ENCODE peak calls at places on chromosomes 3 and 15, in five cellular contexts. V is epithelial cell of esophagus, O is HFFc6, R is GM23338, Q is fibroblast of pulmonary artery. B is an unnamed sample.
A peak's percentile ranks its signal among the peaks of the same experiment; 100 is the strongest.

GRCh38 chr3:133547432-133548041 is 25.9 kb upstream of the CDV3 start:
- DNase-seq in V (peak; percentile 27), O (peak; percentile 70), R (peak; percentile 56), Q (peak; percentile 75), B (no peak)

GRCh38 chr15:90889313-90889730 is 5.0 kb downstream of the FES start:
- DNase-seq in V (no peak), O (no peak), R (no peak), Q (no peak), B (no peak)

GRCh38 chr15:90814193-90814811 is 54.1 kb upstream of the FURIN start:
- DNase-seq in V (no peak), O (no peak), R (no peak), Q (no peak), B (no peak)

GRCh38 chr15:31128919-31129768 is 27.6 kb upstream of the TRPM1 start:
- DNase-seq in V (peak; percentile 62), O (peak; percentile 55), R (peak; percentile 82), Q (peak; percentile 73), B (peak; percentile 17)

GRCh38 chr15:40737048-40737447 is 18.0 kb downstream of the RMDN3 start:
- DNase-seq in V (no peak), O (no peak), R (no peak), Q (no peak), B (no peak)

GRCh38 chr3:41190509-41191284 is 8.6 kb upstream of the CTNNB1 start:
- DNase-seq in V (no peak), O (no peak), R (no peak), Q (no peak), B (no peak)

GRCh38 chr3:64109438-64109837 is 86.1 kb upstream of the PSMD6 start:
- DNase-seq in V (peak; percentile 7), O (no peak), R (no peak), Q (no peak), B (no peak)

GRCh38 chr3:49556500-49557275 is 2.4 kb downstream of the BSN start:
- DNase-seq in V (no peak), O (no peak), R (no peak), Q (no peak), B (no peak)

GRCh38 chr3:49028298-49028672 is 913 bp downstream of the IMPDH2 start:
- DNase-seq in V (no peak), O (no peak), R (no peak), Q (no peak), B (no peak)

GRCh38 chr3:3089017-3089416 is 21.2 kb downstream of the IL5RA start:
- DNase-seq in V (no peak), O (no peak), R (no peak), Q (no peak), B (no peak)

GRCh38 chr15:80615361-80615736 is 79.8 kb upstream of the ABHD17C start:
- DNase-seq in V (no peak), O (no peak), R (no peak), Q (no peak), B (no peak)

GRCh38 chr3:7309707-7310106 is 448.8 kb downstream of the GRM7 start:
- DNase-seq in V (no peak), O (no peak), R (peak; percentile 1), Q (peak; percentile 96), B (no peak)

GRCh38 chr15:50148362-50148963 is 29.4 kb upstream of the ATP8B4 start:
- DNase-seq in V (peak; percentile 84), O (peak; percentile 76), R (peak; percentile 84), Q (peak; percentile 81), B (no peak)

GRCh38 chr3:13484861-13485590 is 4.9 kb downstream of the HDAC11 start:
- DNase-seq in V (peak; percentile 89), O (peak; percentile 34), R (no peak), Q (peak; percentile 64), B (no peak)

GRCh38 chr3:61701019-61701418 is 139.6 kb downstream of the PTPRG start:
- DNase-seq in V (peak; percentile 91), O (no peak), R (no peak), Q (no peak), B (peak; percentile 75)

GRCh38 chr3:151838574-151839312 is 24.8 kb downstream of the AADAC start:
- DNase-seq in V (peak; percentile 84), O (peak; percentile 74), R (peak; percentile 91), Q (peak; percentile 94), B (no peak)

GRCh38 chr3:133663569-133664313 is 2.0 kb upstream of the TOPBP1 start:
- DNase-seq in V (peak; percentile 69), O (peak; percentile 58), R (peak; percentile 95), Q (peak; percentile 58), B (peak; percentile 56)

GRCh38 chr15:68791431-68792283 is 29.0 kb downstream of the ANP32A start:
- DNase-seq in V (no peak), O (no peak), R (peak; percentile 36), Q (no peak), B (no peak)

GRCh38 chr3:129421988-129422745 is 6.3 kb downstream of the EFCAB12 start:
- DNase-seq in V (no peak), O (no peak), R (peak; percentile 36), Q (no peak), B (no peak)

GRCh38 chr15:45199136-45199810 is 11.5 kb upstream of the SHF start:
- DNase-seq in V (peak; percentile 44), O (no peak), R (peak; percentile 46), Q (no peak), B (peak; percentile 23)

GRCh38 chr3:157261000-157261399 is 101.1 kb upstream of the CCNL1 start:
- DNase-seq in V (no peak), O (no peak), R (no peak), Q (peak; percentile 74), B (no peak)

GRCh38 chr3:112482675-112483074 is 16.6 kb downstream of the BTLA start:
- DNase-seq in V (no peak), O (no peak), R (no peak), Q (no peak), B (no peak)

GRCh38 chr3:13822042-13822441 is 57.8 kb downstream of the WNT7A start:
- DNase-seq in V (peak; percentile 92), O (peak; percentile 39), R (no peak), Q (no peak), B (peak; percentile 95)

DNA sequence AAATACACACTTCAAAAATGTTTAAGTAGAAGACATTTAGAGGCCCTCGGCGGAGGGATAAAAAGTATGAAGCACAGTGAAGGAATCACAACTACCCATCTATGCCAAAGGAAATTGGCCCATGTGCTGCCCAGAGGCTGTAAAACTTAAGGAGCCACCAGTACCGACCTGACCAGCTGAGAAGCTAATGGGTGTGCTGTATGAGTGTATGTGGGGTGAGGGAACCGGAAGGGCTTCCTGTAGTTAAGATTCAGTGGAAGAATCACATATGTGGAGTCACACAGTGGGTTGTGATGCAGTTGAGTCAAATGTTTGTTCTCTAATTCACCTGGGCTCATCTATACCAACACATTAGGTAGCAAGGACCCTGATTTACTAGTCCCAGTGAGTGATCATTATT is 516.0 kb upstream of the IL12A start:
- DNase-seq in V (peak; percentile 58), O (no peak), R (no peak), Q (no peak), B (no peak)
- TF ChIP-seq CTCF in V (no peak), O (no peak), R (no peak), Q (no peak), B (no peak)

DNA sequence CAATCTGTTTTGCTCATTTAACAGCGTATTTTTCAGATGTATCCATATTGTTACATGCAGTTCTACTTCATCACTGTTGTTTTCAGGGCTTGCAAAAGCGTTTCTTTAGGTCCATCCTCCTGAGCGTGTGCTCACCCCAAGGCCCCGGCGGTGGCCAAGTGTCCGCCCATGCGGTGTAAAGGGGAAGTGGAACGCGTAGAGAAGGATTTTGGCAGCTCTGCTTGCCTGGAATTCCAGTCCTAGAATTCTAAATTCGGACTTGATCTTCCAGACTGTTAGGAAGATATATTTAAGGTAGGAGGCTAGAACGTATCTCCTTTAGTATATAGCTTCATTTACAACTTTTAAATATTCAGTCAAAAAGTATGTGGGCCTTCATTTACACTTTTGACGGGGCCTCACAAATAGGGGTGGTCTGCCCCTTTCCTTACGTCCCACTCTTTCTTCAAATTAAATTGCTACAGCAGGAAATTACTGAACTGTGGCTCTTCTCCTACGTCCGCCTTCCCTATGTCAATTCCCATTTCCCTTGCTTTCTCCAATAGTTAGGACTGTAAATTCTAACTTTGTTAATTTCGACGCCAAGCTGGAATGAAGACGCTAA is 609 bp upstream of the TBC1D23 start:
- DNase-seq in V (peak; percentile 16), O (no peak), R (peak; percentile 81), Q (peak; percentile 78), B (peak; percentile 21)
- TF ChIP-seq CTCF in V (no peak), O (no peak), R (no peak), Q (peak; percentile 13), B (no peak)

DNA sequence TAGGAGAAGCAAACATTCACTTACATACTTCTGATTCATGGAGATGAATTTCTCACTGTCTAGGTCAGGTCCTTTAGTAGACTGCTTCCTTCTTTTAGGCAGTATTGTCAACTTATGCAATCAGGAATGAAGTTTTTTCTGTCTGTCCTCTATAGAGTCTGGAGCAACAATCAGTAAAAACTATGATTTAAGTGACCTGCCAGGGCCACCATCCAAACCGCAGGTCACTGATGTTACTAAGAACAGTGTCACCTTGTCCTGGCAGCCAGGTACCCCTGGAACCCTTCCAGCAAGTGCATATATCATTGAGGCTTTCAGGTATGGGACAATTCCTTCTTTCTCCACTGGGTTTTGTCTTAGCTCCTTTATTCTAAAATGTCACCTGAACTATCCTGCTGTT is 523.1 kb downstream of the ROBO2 start:
- DNase-seq in V (peak; percentile 2), O (no peak), R (no peak), Q (no peak), B (no peak)
- TF ChIP-seq CTCF in V (no peak), O (no peak), R (no peak), Q (no peak), B (no peak)

DNA sequence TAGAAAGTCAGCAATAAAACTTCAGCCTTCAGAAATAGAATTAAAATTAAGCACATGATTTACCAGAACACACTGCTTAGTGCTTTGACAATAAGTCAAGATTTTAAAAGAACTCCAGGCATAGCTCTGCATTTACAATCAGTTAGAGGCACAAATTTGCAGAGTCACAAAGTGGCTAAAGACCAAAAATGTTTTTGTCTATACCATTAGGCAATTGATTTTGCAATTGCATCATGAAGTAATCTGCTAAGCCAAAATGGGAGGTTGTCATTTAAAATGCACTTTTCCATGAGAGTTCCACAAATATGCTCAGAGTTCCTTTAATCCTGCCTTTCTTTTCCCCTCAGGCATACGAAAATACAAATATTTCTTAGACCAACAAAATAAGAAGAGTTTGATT is 10.1 kb upstream of the DCP1A start:
- DNase-seq in V (no peak), O (no peak), R (no peak), Q (peak; percentile 71), B (no peak)
- TF ChIP-seq CTCF in V (no peak), O (no peak), R (no peak), Q (no peak), B (no peak)

DNA sequence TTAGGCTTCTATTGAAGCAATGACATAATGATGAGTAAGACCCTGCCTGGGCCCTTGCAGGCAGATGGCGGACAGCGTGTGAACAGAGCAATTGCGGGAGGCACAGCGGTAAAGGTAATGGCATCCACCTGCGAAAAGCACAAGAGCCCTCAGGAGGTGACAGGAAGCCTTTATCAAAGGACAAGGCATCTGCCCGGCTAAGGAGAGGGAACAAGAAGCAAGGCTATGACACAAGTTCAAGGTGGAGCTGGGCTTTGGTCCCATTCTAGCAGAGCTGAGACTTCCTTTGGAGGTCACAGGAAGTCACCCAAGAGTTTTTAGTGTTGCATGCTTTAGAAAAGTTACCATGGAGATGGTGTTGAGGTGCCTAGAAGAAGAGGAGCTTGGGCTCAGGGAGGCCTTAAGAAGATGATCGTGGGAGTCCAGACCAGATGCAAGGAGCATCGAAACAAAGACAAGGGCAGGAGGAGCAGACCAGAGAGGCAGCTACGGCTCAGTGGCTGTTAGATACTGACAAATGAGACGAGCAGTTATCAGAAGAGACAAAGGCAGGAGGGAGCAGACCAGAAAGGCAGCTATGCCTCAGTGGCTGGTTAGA is 34.5 kb downstream of the OSBPL10 start:
- DNase-seq in V (peak; percentile 60), O (no peak), R (peak; percentile 40), Q (no peak), B (no peak)
- TF ChIP-seq CTCF in V (no peak), O (no peak), R (no peak), Q (no peak), B (no peak)

B was measured in foreskin keratinocyte.